ENCODE peak calls at places on chromosomes 4 and X, in six cellular contexts. One of them, this sample, is unnamed.

GRCh38 chr4:13483142-13484044 is 747 bp downstream of the RAB28 start:
- DNase-seq in central memory CD4-positive, alpha-beta T cell: peak; percentile 11
- DNase-seq in NB4: peak; percentile 69
- DNase-seq in RPMI7951: peak; percentile 71
- DNase-seq in PC-3: peak; percentile 32
- DNase-seq in KG1: no peak
- DNase-seq in this sample: no peak

GRCh38 chr4:89245459-89245858 is 62.1 kb downstream of the GPRIN3 start:
- DNase-seq in central memory CD4-positive, alpha-beta T cell: no peak
- DNase-seq in NB4: no peak
- DNase-seq in RPMI7951: no peak
- DNase-seq in PC-3: no peak
- DNase-seq in KG1: no peak
- DNase-seq in this sample: no peak

GRCh38 chr4:159070742-159071141 is 32.1 kb upstream of the RAPGEF2 start:
- DNase-seq in central memory CD4-positive, alpha-beta T cell: no peak
- DNase-seq in NB4: no peak
- DNase-seq in RPMI7951: peak; percentile 85
- DNase-seq in PC-3: peak; percentile 47
- DNase-seq in KG1: no peak
- DNase-seq in this sample: no peak

GRCh38 chrX:65706041-65706828 is 38.8 kb downstream of the MSN start:
- DNase-seq in central memory CD4-positive, alpha-beta T cell: no peak
- DNase-seq in NB4: peak; percentile 57
- DNase-seq in RPMI7951: peak; percentile 96
- DNase-seq in PC-3: peak; percentile 69
- DNase-seq in KG1: no peak
- DNase-seq in this sample: peak; percentile 55

GRCh38 chr4:88187766-88188165 is 29.3 kb upstream of the ABCG2 start:
- DNase-seq in central memory CD4-positive, alpha-beta T cell: no peak
- DNase-seq in NB4: no peak
- DNase-seq in RPMI7951: no peak
- DNase-seq in PC-3: no peak
- DNase-seq in KG1: no peak
- DNase-seq in this sample: no peak

GRCh38 chr4:42855779-42856178 is 36.7 kb upstream of the GRXCR1 start:
- DNase-seq in central memory CD4-positive, alpha-beta T cell: no peak
- DNase-seq in NB4: peak; percentile 8
- DNase-seq in RPMI7951: no peak
- DNase-seq in PC-3: peak; percentile 12
- DNase-seq in KG1: no peak
- DNase-seq in this sample: no peak

GRCh38 chrX:19064175-19064574 is 58.1 kb downstream of the ADGRG2 start:
- DNase-seq in central memory CD4-positive, alpha-beta T cell: no peak
- DNase-seq in NB4: peak; percentile 13
- DNase-seq in RPMI7951: no peak
- DNase-seq in PC-3: peak; percentile 89
- DNase-seq in KG1: no peak
- DNase-seq in this sample: no peak

GRCh38 chr4:54550415-54551171 is 107.2 kb upstream of the KIT start:
- DNase-seq in central memory CD4-positive, alpha-beta T cell: no peak
- DNase-seq in NB4: no peak
- DNase-seq in RPMI7951: no peak
- DNase-seq in PC-3: peak; percentile 23
- DNase-seq in KG1: no peak
- DNase-seq in this sample: no peak

GRCh38 chr4:66572949-66573348 is 902.7 kb upstream of the EPHA5 start:
- DNase-seq in central memory CD4-positive, alpha-beta T cell: no peak
- DNase-seq in NB4: no peak
- DNase-seq in RPMI7951: peak; percentile 91
- DNase-seq in PC-3: peak; percentile 80
- DNase-seq in KG1: no peak
- DNase-seq in this sample: no peak

GRCh38 chr4:99945718-99946345 is 586 bp downstream of the DNAJB14 start:
- DNase-seq in central memory CD4-positive, alpha-beta T cell: no peak
- DNase-seq in NB4: peak; percentile 57
- DNase-seq in RPMI7951: peak; percentile 10
- DNase-seq in PC-3: peak; percentile 15
- DNase-seq in KG1: no peak
- DNase-seq in this sample: no peak